ENCODE peak calls at places on chromosomes 3 and 15, in nine cellular contexts. U is naive thymus-derived CD4-positive, alpha-beta T cell; V is GM23248; L is substantia nigra; Y is CD8-positive, alpha-beta T cell; K is tibial artery; R is brain microvascular endothelial cell; B is AG04450; A is left lung. Q is an unnamed sample.

GRCh38 chr15:60713096-60714084 is 234.4 kb upstream of the ICE2 start:
- DNase-seq in U (no peak), V (peak), L (no peak), Y (no peak), K (no peak), R (peak), B (peak), A (no peak), Q (no peak)

GRCh38 chr3:132655471-132655870 is 4.1 kb downstream of the ACAD11 start:
- DNase-seq in U (no peak), V (no peak), L (no peak), Y (no peak), K (no peak), R (no peak), B (no peak), A (no peak), Q (no peak)

GRCh38 chr3:136146981-136147729 is 49.0 kb downstream of the MSL2 start:
- DNase-seq in U (no peak), V (peak), L (no peak), Y (no peak), K (no peak), R (no peak), B (no peak), A (no peak), Q (no peak)

GRCh38 chr15:47678047-47678446 is 39.3 kb upstream of the SEMA6D start:
- DNase-seq in U (no peak), V (peak), L (no peak), Y (no peak), K (no peak), R (peak), B (no peak), A (no peak), Q (no peak)

GRCh38 chr3:146326875-146327543 is 76.1 kb upstream of the PLSCR4 start:
- DNase-seq in U (no peak), V (peak), L (no peak), Y (no peak), K (no peak), R (peak), B (peak), A (no peak), Q (no peak)

GRCh38 chr3:99505646-99506269 is 132.6 kb upstream of the COL8A1 start:
- DNase-seq in U (no peak), V (peak), L (no peak), Y (no peak), K (peak), R (peak), B (peak), A (no peak), Q (no peak)

GRCh38 chr15:74252291-74253080 is 16.4 kb downstream of the CCDC33 start:
- DNase-seq in U (no peak), V (peak), L (no peak), Y (no peak), K (no peak), R (peak), B (no peak), A (peak), Q (no peak)

GRCh38 chr3:45441570-45442313 is 53.4 kb downstream of the LARS2 start:
- DNase-seq in U (no peak), V (no peak), L (no peak), Y (no peak), K (no peak), R (no peak), B (no peak), A (no peak), Q (no peak)

GRCh38 chr3:52891164-52891563 is 6.2 kb downstream of the STIMATE start:
- DNase-seq in U (no peak), V (no peak), L (no peak), Y (no peak), K (no peak), R (no peak), B (no peak), A (peak), Q (no peak)

GRCh38 chr3:170499562-170500156 is 81.0 kb downstream of the CLDN11 start:
- DNase-seq in U (no peak), V (peak), L (peak), Y (no peak), K (no peak), R (peak), B (peak), A (no peak), Q (no peak)

GRCh38 chr15:64460737-64461576 is 579 bp downstream of the ZNF609 start:
- DNase-seq in U (peak), V (peak), L (peak), Y (no peak), K (peak), R (peak), B (peak), A (no peak), Q (peak)

GRCh38 chr3:106850429-106850828 is 526.8 kb upstream of the CCDC54 start:
- DNase-seq in U (no peak), V (peak), L (no peak), Y (no peak), K (no peak), R (peak), B (no peak), A (no peak), Q (no peak)

GRCh38 chr3:138016065-138016464 is 6.1 kb downstream of the CLDN18 start:
- DNase-seq in U (no peak), V (no peak), L (no peak), Y (no peak), K (no peak), R (no peak), B (no peak), A (no peak), Q (no peak)

GRCh38 chr15:78930577-78931388 is 14.1 kb downstream of the CTSH start:
- DNase-seq in U (no peak), V (peak), L (no peak), Y (no peak), K (no peak), R (peak), B (peak), A (no peak), Q (no peak)

GRCh38 chr3:128143496-128143895 is 9.8 kb upstream of the EEFSEC start:
- DNase-seq in U (no peak), V (peak), L (no peak), Y (no peak), K (no peak), R (no peak), B (no peak), A (no peak), Q (no peak)

GRCh38 chr3:52532838-52533622 is 627 bp downstream of the NT5DC2 start:
- DNase-seq in U (no peak), V (peak), L (no peak), Y (no peak), K (peak), R (no peak), B (no peak), A (peak), Q (no peak)

GRCh38 chr15:68619303-68619698 is 40.5 kb downstream of the CORO2B start:
- DNase-seq in U (no peak), V (no peak), L (no peak), Y (no peak), K (no peak), R (no peak), B (no peak), A (no peak), Q (no peak)

GRCh38 chr3:4670352-4670751 is 177.2 kb downstream of the ITPR1 start:
- DNase-seq in U (no peak), V (peak), L (no peak), Y (no peak), K (no peak), R (peak), B (no peak), A (no peak), Q (no peak)

GRCh38 chr3:132038198-132038825 is 3.5 kb upstream of the CPNE4 start:
- DNase-seq in U (no peak), V (peak), L (no peak), Y (no peak), K (no peak), R (no peak), B (no peak), A (no peak), Q (no peak)

GRCh38 chr3:71064288-71064975 is 519.1 kb downstream of the FOXP1 start:
- DNase-seq in U (peak), V (peak), L (no peak), Y (peak), K (peak), R (peak), B (no peak), A (peak), Q (no peak)

GRCh38 chr3:62670351-62670750 is 204.9 kb downstream of the CADPS start:
- DNase-seq in U (no peak), V (peak), L (no peak), Y (no peak), K (no peak), R (no peak), B (no peak), A (no peak), Q (no peak)

GRCh38 chr3:160312014-160312624 is 86.9 kb downstream of the C3orf80 start:
- DNase-seq in U (no peak), V (no peak), L (no peak), Y (no peak), K (no peak), R (no peak), B (no peak), A (no peak), Q (no peak)

GRCh38 chr15:80436511-80437307 is 32.5 kb downstream of the ARNT2 start:
- DNase-seq in U (no peak), V (peak), L (no peak), Y (no peak), K (no peak), R (no peak), B (no peak), A (no peak), Q (no peak)

GRCh38 chr3:16182183-16182582 is 7.7 kb downstream of the GALNT15 start:
- DNase-seq in U (no peak), V (peak), L (no peak), Y (no peak), K (no peak), R (no peak), B (no peak), A (no peak), Q (no peak)

GRCh38 chr15:43826029-43826507 is 734 bp upstream of the WDR76 start:
- DNase-seq in U (no peak), V (no peak), L (no peak), Y (no peak), K (no peak), R (no peak), B (no peak), A (no peak), Q (no peak)

GRCh38 chr3:137767146-137768020 is 3.3 kb downstream of the SOX14 start:
- DNase-seq in U (no peak), V (no peak), L (no peak), Y (no peak), K (no peak), R (no peak), B (no peak), A (no peak), Q (no peak)

GRCh38 chr3:56801151-56801596 is 575 bp downstream of the ARHGEF3 start:
- DNase-seq in U (no peak), V (no peak), L (no peak), Y (no peak), K (no peak), R (no peak), B (no peak), A (no peak), Q (peak)

GRCh38 chr15:40029979-40030893 is 8.7 kb downstream of the SRP14 start:
- DNase-seq in U (no peak), V (peak), L (no peak), Y (no peak), K (no peak), R (no peak), B (no peak), A (no peak), Q (no peak)

GRCh38 chr15:78396976-78397375 is 41.0 kb upstream of the IREB2 start:
- DNase-seq in U (no peak), V (peak), L (no peak), Y (no peak), K (no peak), R (no peak), B (no peak), A (peak), Q (no peak)

GRCh38 chr3:71846189-71846588 is 61.2 kb upstream of the PROK2 start:
- DNase-seq in U (no peak), V (peak), L (no peak), Y (no peak), K (no peak), R (no peak), B (no peak), A (no peak), Q (no peak)

GRCh38 chr15:89107984-89108383 is 19.7 kb downstream of the ABHD2 start:
- DNase-seq in U (no peak), V (no peak), L (no peak), Y (no peak), K (peak), R (no peak), B (no peak), A (no peak), Q (no peak)

GRCh38 chr3:128285925-128286275 is 132.6 kb downstream of the EEFSEC start:
- DNase-seq in U (no peak), V (no peak), L (no peak), Y (no peak), K (no peak), R (no peak), B (no peak), A (no peak), Q (no peak)

GRCh38 chr3:53166781-53167291 is 5.8 kb downstream of the PRKCD start:
- DNase-seq in U (no peak), V (peak), L (peak), Y (no peak), K (peak), R (peak), B (peak), A (peak), Q (no peak)

GRCh38 chr3:40718681-40719080 is 193.9 kb downstream of the ZNF621 start:
- DNase-seq in U (no peak), V (no peak), L (no peak), Y (no peak), K (no peak), R (no peak), B (no peak), A (no peak), Q (no peak)

GRCh38 chr3:40719660-40720287 is 195.0 kb downstream of the ZNF621 start:
- DNase-seq in U (no peak), V (no peak), L (no peak), Y (no peak), K (no peak), R (no peak), B (no peak), A (no peak), Q (no peak)

GRCh38 chr3:40714771-40715170 is 190.0 kb downstream of the ZNF621 start:
- DNase-seq in U (no peak), V (no peak), L (no peak), Y (no peak), K (no peak), R (no peak), B (no peak), A (no peak), Q (no peak)

GRCh38 chr3:40718209-40718608 is 193.4 kb downstream of the ZNF621 start:
- DNase-seq in U (no peak), V (no peak), L (no peak), Y (no peak), K (no peak), R (no peak), B (no peak), A (no peak), Q (no peak)

GRCh38 chr3:40717471-40717870 is 192.7 kb downstream of the ZNF621 start:
- DNase-seq in U (no peak), V (no peak), L (no peak), Y (no peak), K (no peak), R (no peak), B (no peak), A (no peak), Q (no peak)
- H3K27ac ChIP-seq in U (no peak), V (no peak), L (no peak), Y (no peak), K (no peak), R (no peak), B (no peak), A (no peak), Q (no peak)

GRCh38 chr15:82833283-82833682 is 23.9 kb downstream of the WHAMM start:
- DNase-seq in U (no peak), V (no peak), L (no peak), Y (no peak), K (no peak), R (no peak), B (no peak), A (no peak), Q (no peak)
- H3K27ac ChIP-seq in U (no peak), V (peak), L (no peak), Y (no peak), K (no peak), R (peak), B (peak), A (no peak), Q (no peak)

GRCh38 chr15:100001405-100001804 is 268.2 kb upstream of the LYSMD4 start:
- DNase-seq in U (no peak), V (no peak), L (no peak), Y (no peak), K (peak), R (no peak), B (no peak), A (no peak), Q (no peak)

GRCh38 chr15:99997112-99997651 is 263.9 kb upstream of the LYSMD4 start:
- DNase-seq in U (no peak), V (no peak), L (no peak), Y (no peak), K (peak), R (no peak), B (no peak), A (no peak), Q (no peak)

GRCh38 chr15:99996667-99997066 is 263.4 kb upstream of the LYSMD4 start:
- DNase-seq in U (no peak), V (no peak), L (no peak), Y (no peak), K (no peak), R (no peak), B (no peak), A (no peak), Q (no peak)

GRCh38 chr15:99999282-100000070 is 266.2 kb upstream of the LYSMD4 start:
- DNase-seq in U (no peak), V (no peak), L (no peak), Y (no peak), K (peak), R (no peak), B (no peak), A (no peak), Q (no peak)

DNA sequence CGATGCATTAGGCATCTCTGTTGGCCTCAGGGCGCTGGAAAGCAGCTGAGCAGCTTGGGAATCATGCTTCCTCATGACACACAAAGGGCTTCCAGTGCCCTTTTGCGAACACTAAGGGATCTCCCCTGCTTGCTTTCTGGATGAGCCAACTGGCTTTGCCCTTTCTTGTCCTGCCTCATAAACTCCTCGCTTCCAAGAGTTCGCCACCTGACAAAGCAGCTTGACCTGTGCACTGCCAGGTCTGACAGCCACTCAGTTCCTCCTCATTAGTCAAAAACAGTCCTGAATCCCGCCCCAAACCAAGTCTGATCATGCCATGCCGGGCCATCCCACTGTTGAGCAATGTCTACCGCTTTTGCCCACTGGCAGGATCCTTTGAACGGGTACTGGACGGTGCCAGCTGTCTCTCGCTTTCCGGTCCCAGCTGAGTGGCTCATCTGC is 265.4 kb upstream of the LYSMD4 start:
- DNase-seq in U (no peak), V (no peak), L (no peak), Y (no peak), K (peak), R (no peak), B (no peak), A (no peak), Q (no peak)
- H3K27ac ChIP-seq in U (no peak), V (no peak), L (no peak), Y (no peak), K (no peak), R (no peak), B (no peak), A (no peak), Q (no peak)

DNA sequence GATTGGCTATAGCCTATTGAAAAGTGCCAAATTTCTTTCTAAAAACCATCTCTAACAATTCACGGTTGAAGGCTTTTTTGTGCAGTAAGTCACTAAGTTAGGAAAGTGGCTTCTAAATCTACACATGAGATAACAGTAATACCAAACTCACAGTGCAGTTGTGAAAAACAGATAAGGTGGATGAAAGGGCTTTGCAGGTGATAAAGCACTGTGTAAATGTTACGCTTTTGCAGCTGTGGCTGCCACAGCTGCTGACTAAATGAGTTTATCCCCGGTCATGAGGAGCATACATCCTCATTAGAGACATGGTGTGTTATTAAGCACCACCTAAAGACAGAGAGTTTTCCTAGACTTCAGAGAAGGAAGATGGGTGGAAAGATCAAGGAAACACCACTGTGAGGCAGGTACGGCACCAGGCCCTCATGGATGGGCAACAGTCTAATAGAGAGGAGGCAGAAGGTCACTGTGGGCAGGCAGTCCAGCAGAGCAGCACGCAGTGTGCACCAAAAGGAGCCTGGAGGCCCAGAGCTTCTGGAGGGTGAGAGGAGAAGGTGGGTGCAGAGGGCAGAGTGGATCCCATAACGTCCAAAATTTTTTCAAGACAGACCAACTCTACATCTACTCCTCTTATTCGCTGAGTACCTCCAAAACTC is 68.5 kb downstream of the FMN1 start:
- DNase-seq in U (peak), V (no peak), L (no peak), Y (no peak), K (no peak), R (no peak), B (no peak), A (no peak), Q (no peak)
- H3K27ac ChIP-seq in U (no peak), V (no peak), L (no peak), Y (no peak), K (no peak), R (no peak), B (peak), A (no peak), Q (no peak)

DNA sequence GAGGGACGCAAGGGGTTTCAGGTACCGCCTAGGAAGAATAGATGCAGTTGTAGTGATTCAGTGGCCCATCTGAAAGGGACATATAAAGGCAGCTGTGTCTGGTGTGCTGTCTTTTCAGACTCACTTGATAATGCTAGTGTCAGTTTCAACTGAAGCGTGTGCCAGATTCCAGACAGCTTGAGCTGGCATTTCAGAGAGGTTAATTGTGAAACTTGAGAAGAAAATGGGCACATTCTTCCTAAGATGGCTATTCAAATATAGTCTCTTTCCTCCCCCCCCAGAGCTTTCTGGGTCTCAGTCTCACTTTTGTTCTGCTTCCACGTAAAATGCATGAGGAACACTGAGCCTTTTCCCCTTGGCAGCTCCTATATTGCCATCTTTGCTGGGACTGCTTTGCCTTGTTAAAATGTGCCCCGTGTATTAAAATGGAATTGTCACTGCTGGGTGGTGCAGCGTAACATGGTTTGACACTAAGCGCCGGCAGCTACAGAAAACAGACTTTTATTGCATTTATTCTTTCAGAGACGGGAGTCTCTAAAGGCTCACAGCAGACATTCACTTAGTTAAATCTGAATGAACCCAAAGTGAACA is 478.7 kb downstream of the RBMS3 start:
- DNase-seq in U (no peak), V (peak), L (no peak), Y (no peak), K (no peak), R (no peak), B (no peak), A (no peak), Q (no peak)
- H3K27ac ChIP-seq in U (no peak), V (peak), L (no peak), Y (no peak), K (peak), R (peak), B (peak), A (peak), Q (no peak)